ENCODE peak calls at places on chromosomes 12 and 14, in four cellular contexts. T is breast epithelium, I is tibial nerve, N is HCT116. J is an unnamed sample. For H3K4me1 and H3K27me3, the result is how much of the 10 kb centered on the place peaks cover.

GRCh38 chr12:130686511-130686981 is 29.6 kb downstream of the RIMBP2 start:
- DNase-seq in T (no peak), I (no peak), N (no peak), J (peak)

GRCh38 chr14:71165121-71165574 is 257.9 kb downstream of the PCNX1 start:
- DNase-seq in T (no peak), I (no peak), N (no peak), J (no peak)

GRCh38 chr12:120110550-120111501 is 5.7 kb downstream of the RAB35 start:
- DNase-seq in T (no peak), I (no peak), N (no peak), J (peak)

GRCh38 chr12:45670339-45671065 is 59.0 kb upstream of the ARID2 start:
- DNase-seq in T (no peak), I (no peak), N (no peak), J (no peak)

GRCh38 chr12:124463341-124463861 is 104.0 kb downstream of the NCOR2 start:
- DNase-seq in T (no peak), I (no peak), N (no peak), J (no peak)

GRCh38 chr14:104287301-104288009 is 149.1 kb downstream of the KIF26A start:
- DNase-seq in T (peak), I (no peak), N (no peak), J (peak)

GRCh38 chr14:54567634-54568561 is 970 bp downstream of the SAMD4A start:
- DNase-seq in T (no peak), I (peak), N (no peak), J (peak)

GRCh38 chr14:64722842-64723447 is 18.7 kb downstream of the PLEKHG3 start:
- DNase-seq in T (no peak), I (no peak), N (no peak), J (peak)

GRCh38 chr12:3313655-3314305 is 177.2 kb upstream of the PRMT8 start:
- DNase-seq in T (no peak), I (no peak), N (no peak), J (no peak)

GRCh38 chr12:4440187-4440941 is 5.3 kb downstream of the FGF6 start:
- DNase-seq in T (no peak), I (no peak), N (no peak), J (no peak)

GRCh38 chr12:5650804-5651461 is 219.0 kb downstream of the NTF3 start:
- DNase-seq in T (no peak), I (no peak), N (no peak), J (no peak)

GRCh38 chr12:53937099-53937498 is 1.5 kb upstream of the HOXC13 start:
- DNase-seq in T (no peak), I (no peak), N (no peak), J (no peak)

GRCh38 chr12:61654698-61655097 is 605.5 kb upstream of the USP15 start:
- DNase-seq in T (no peak), I (no peak), N (peak), J (no peak)

GRCh38 chr14:102922490-102923200 is at the start of gene AMN:
- DNase-seq in T (no peak), I (no peak), N (no peak), J (no peak)

GRCh38 chr14:94771906-94772468 is 2.1 kb upstream of the GSC start:
- DNase-seq in T (no peak), I (no peak), N (no peak), J (no peak)

GRCh38 chr12:110287986-110288385 is 6.9 kb downstream of the ATP2A2 start:
- DNase-seq in T (no peak), I (no peak), N (no peak), J (no peak)

GRCh38 chr12:88299567-88300101 is 157.5 kb downstream of the TMTC3 start:
- DNase-seq in T (no peak), I (no peak), N (peak), J (peak)

GRCh38 chr14:54803396-54803795 is 99.2 kb downstream of the GCH1 start:
- DNase-seq in T (no peak), I (no peak), N (no peak), J (no peak)

GRCh38 chr14:49550284-49551184 is 35.6 kb downstream of the RPS29 start:
- DNase-seq in T (no peak), I (no peak), N (peak), J (no peak)

GRCh38 chr12:51246254-51246853 is 7.7 kb downstream of the DAZAP2 start:
- DNase-seq in T (no peak), I (no peak), N (no peak), J (no peak)

GRCh38 chr12:26987634-26988424 is 26.4 kb downstream of the TM7SF3 start:
- DNase-seq in T (no peak), I (peak), N (no peak), J (no peak)

GRCh38 chr12:82904219-82904795 is 217.6 kb downstream of the TMTC2 start:
- DNase-seq in T (no peak), I (no peak), N (no peak), J (no peak)

GRCh38 chr14:74380172-74380571 is 31.9 kb downstream of the VRTN start:
- DNase-seq in T (no peak), I (no peak), N (no peak), J (no peak)

GRCh38 chr12:117069926-117070900 is 29.0 kb downstream of the TESC start:
- DNase-seq in T (no peak), I (no peak), N (no peak), J (peak)

GRCh38 chr14:93183596-93184317 is 940 bp downstream of the MOAP1 start:
- DNase-seq in T (no peak), I (no peak), N (no peak), J (no peak)

GRCh38 chr12:52537101-52537500 is 15.8 kb downstream of the KRT71 start:
- DNase-seq in T (no peak), I (no peak), N (no peak), J (no peak)

GRCh38 chr12:3226285-3226684 is 149.1 kb downstream of the TSPAN9 start:
- DNase-seq in T (no peak), I (no peak), N (no peak), J (no peak)

GRCh38 chr12:111942557-111942956 is 70.4 kb downstream of the TMEM116 start:
- DNase-seq in T (no peak), I (no peak), N (no peak), J (no peak)

GRCh38 chr14:96042218-96042930 is 3.2 kb downstream of the C14orf132 start:
- DNase-seq in T (no peak), I (no peak), N (no peak), J (no peak)

GRCh38 chr12:53161119-53161911 is 19.2 kb upstream of the ZNF740 start:
- DNase-seq in T (no peak), I (no peak), N (no peak), J (no peak)

GRCh38 chr12:22271036-22271435 is 63.5 kb downstream of the ST8SIA1 start:
- DNase-seq in T (no peak), I (no peak), N (no peak), J (no peak)

GRCh38 chr14:93375673-93376156 is 28.7 kb downstream of the COX8C start:
- DNase-seq in T (no peak), I (no peak), N (no peak), J (no peak)

GRCh38 chr14:60090864-60091519 is 731 bp upstream of the PCNX4 start:
- DNase-seq in T (no peak), I (peak), N (peak), J (peak)

GRCh38 chr12:66516133-66516532 is 162.7 kb downstream of the GRIP1 start:
- DNase-seq in T (no peak), I (no peak), N (no peak), J (no peak)

GRCh38 chr14:71908141-71908540 is 24.1 kb upstream of the RGS6 start:
- DNase-seq in T (no peak), I (no peak), N (no peak), J (no peak)

GRCh38 chr14:31387091-31387490 is 33.3 kb downstream of the HEATR5A start:
- DNase-seq in T (no peak), I (no peak), N (no peak), J (no peak)

GRCh38 chr12:10033783-10034381 is 3.4 kb downstream of the CLEC9A start:
- DNase-seq in T (no peak), I (no peak), N (no peak), J (no peak)

GRCh38 chr12:47903927-47904646 is 707 bp downstream of the VDR start:
- DNase-seq in T (no peak), I (peak), N (peak), J (peak)

GRCh38 chr12:111807232-111807631 is 34.8 kb upstream of the MAPKAPK5 start:
- DNase-seq in T (no peak), I (no peak), N (no peak), J (no peak)

GRCh38 chr14:105492051-105492965 is 1.3 kb downstream of the TEDC1 start:
- DNase-seq in T (no peak), I (no peak), N (no peak), J (peak)

GRCh38 chr14:105491366-105492006 is 440 bp downstream of the TEDC1 start:
- DNase-seq in T (no peak), I (no peak), N (peak), J (peak)

GRCh38 chr14:105490318-105490571 is 801 bp upstream of the TEDC1 start:
- DNase-seq in T (no peak), I (no peak), N (no peak), J (no peak)

GRCh38 chr14:105489607-105490317 is 1.3 kb upstream of the TEDC1 start:
- DNase-seq in T (peak), I (peak), N (peak), J (peak)

GRCh38 chr14:105490572-105491365 is at the start of gene TEDC1:
- DNase-seq in T (peak), I (peak), N (peak), J (peak)
- H3K4me1 ChIP-seq in T (under half), I (half or more), N (under half), J (under half)

GRCh38 chr12:90207799-90208198 is 499.2 kb upstream of the ATP2B1 start:
- DNase-seq in T (no peak), I (no peak), N (no peak), J (no peak)

GRCh38 chr12:90203556-90203955 is 494.9 kb upstream of the ATP2B1 start:
- DNase-seq in T (no peak), I (no peak), N (no peak), J (no peak)

GRCh38 chr12:90211017-90211416 is 502.4 kb upstream of the ATP2B1 start:
- DNase-seq in T (no peak), I (no peak), N (no peak), J (no peak)

GRCh38 chr12:90205165-90205564 is 496.5 kb upstream of the ATP2B1 start:
- DNase-seq in T (no peak), I (no peak), N (no peak), J (no peak)

DNA sequence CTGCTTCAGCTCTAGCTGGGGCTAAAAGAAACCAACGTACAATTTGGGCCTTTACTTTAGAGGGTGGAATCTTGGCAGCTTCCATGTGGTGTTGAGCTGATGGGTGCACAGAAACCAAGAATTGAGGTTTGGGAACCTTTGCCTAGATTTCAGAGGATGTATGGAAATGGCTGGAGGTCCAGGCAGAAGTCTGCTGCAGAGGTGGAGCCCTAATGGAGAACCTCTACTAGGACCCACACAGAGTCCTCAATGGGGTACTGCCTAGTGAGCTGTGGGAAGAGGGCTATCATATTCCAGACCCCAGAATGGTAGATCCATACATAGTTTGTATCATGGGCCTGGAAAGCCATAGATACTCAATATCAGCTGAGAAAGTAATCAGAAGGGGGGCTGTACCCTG is 500.4 kb upstream of the ATP2B1 start:
- DNase-seq in T (no peak), I (no peak), N (no peak), J (no peak)
- H3K27me3 ChIP-seq in T (under half), I (under half), N (under half), J (under half)

GRCh38 chr12:122835693-122836026 is 403 bp downstream of the HIP1R start:
- DNase-seq in T (no peak), I (no peak), N (no peak), J (peak)
- H3K4me3 ChIP-seq in T (peak), I (peak), N (peak), J (peak)

GRCh38 chr12:70936414-70936813 is 15.9 kb upstream of the PTPRR start:
- DNase-seq in T (no peak), I (no peak), N (no peak), J (no peak)
- H3K4me1 ChIP-seq in T (under half), I (under half), N (under half), J (under half)

DNA sequence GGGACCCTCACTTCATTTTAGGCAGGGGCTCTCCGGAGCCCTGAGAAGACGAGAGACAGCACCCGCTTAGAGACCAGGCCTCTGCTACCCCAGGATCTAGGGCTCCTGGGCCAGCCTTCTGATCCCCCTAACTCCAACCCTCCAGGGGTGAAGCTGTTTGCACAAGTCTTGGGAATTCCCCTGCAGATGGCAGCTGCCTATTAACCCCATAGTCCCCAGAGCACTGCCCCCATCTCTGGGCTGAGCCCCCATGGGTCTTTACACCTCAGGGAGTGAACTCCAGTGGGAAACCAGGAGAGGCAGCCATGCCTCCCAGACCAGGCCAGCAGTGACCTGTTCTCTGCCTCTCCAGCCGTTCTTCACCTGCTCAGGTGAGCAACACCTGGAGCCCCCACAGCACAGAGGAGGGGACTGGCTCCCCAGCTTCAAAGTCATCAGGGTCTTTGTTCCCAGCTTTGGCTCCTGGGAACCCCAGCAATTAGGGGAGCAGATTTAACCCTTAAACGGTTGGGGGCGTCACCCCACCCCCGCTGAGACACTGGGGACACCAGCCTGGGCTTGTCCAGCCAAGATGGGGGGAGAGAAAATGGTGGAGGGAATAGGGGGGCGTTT is 2.3 kb downstream of the WNT10B start:
- DNase-seq in T (no peak), I (no peak), N (no peak), J (no peak)
- H3K27me3 ChIP-seq in T (half or more), I (under half), N (under half), J (under half)

GRCh38 chr14:91732439-91732838 is 553 bp upstream of the CATSPERB start:
- DNase-seq in T (no peak), I (no peak), N (no peak), J (no peak)
- H3K4me3 ChIP-seq in T (no peak), I (no peak), N (no peak), J (no peak)

DNA sequence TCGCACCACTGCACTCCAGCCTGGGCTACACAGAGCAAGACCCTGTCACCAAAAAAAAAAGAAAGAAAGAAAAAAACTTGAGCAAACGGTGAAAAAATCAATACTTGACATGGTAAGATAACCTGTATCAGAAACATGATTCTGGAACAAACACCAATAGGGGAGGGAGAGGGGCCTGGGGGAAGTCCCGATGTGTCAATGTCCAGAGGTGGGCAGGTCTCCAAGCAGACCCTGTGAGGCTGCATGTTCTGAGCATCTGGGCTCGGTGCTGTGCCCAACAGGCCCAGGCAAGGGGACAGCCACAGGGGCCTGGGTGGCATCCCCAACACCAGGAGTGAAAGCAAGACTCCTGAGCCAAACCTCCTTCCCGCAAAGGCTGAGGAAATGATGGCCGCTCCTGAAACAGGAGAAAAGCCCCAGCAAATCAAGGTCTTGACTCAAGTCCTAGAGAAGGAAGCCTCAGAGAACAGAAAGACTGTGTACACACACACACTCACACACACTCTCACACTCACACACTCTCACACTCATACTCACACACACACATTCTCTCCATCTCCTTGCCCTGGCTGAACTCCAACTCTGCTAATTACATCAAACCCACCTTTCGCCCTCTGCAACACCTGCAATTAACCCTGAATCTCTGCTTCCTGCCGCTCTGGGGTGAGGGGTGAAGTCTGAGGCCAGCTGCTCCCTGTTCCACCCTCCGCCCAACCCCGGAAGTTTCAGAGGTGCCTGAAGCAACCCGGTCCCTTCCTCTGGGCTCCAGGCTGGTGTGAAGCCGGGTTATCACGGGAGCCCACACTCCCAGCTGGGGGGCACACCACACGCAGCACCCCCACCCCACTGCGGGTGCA is 20.4 kb downstream of the CCDC88C start:
- DNase-seq in T (no peak), I (no peak), N (no peak), J (no peak)
- H3K4me1 ChIP-seq in T (under half), I (under half), N (under half), J (under half)

GRCh38 chr14:26174395-26174794 is 423.4 kb downstream of the NOVA1 start:
- DNase-seq in T (no peak), I (no peak), N (no peak), J (no peak)

GRCh38 chr14:26175659-26176058 is 422.2 kb downstream of the NOVA1 start:
- DNase-seq in T (no peak), I (no peak), N (no peak), J (peak)

GRCh38 chr14:26173581-26173980 is 424.3 kb downstream of the NOVA1 start:
- DNase-seq in T (no peak), I (no peak), N (no peak), J (no peak)

GRCh38 chr14:26170885-26171284 is 426.9 kb downstream of the NOVA1 start:
- DNase-seq in T (no peak), I (no peak), N (no peak), J (no peak)
- H3K27me3 ChIP-seq in T (under half), I (under half), N (under half), J (under half)

GRCh38 chr12:89547116-89547515 is 21.3 kb upstream of the POC1B start:
- DNase-seq in T (no peak), I (no peak), N (no peak), J (no peak)
- H3K4me3 ChIP-seq in T (no peak), I (no peak), N (no peak), J (no peak)

GRCh38 chr12:75438052-75438754 is 42.4 kb upstream of the GLIPR1 start:
- DNase-seq in T (no peak), I (no peak), N (no peak), J (no peak)
- H3K4me1 ChIP-seq in T (under half), I (under half), N (under half), J (under half)

J was measured in aorta.